ENCODE peak calls at places on chromosome 15, in ten cellular contexts. G is pancreas; J is mucosa of descending colon; N is activated naive CD4-positive, alpha-beta T cell treated with anti-CD3 and anti-CD28 coated beads, Interleukin-2, amount 50 U/mL, for 72 hours; W is heart left ventricle; S is K562; X is naive B cell; K is natural killer cell; A is activated T-cell treated with anti-CD3 and anti-CD28 coated beads, Interleukin-2, amount 50 U/mL, for 72 hours; I is Right ventricle myocardium superior. Q is an unnamed sample.

GRCh38 chr15:62603757-62604156 is 438.7 kb upstream of the C2CD4B start:
- ATAC-seq in G (no peak), J (peak; percentile 93), N (no peak), W (no peak), S (no peak), X (no peak), K (no peak), A (no peak), I (peak; percentile 20), Q (no peak)

GRCh38 chr15:63482874-63483323 is 21.5 kb upstream of the USP3 start:
- ATAC-seq in G (no peak), J (no peak), N (no peak), W (no peak), S (no peak), X (no peak), K (no peak), A (no peak), I (no peak), Q (no peak)

GRCh38 chr15:74253276-74253921 is 17.3 kb downstream of the CCDC33 start:
- ATAC-seq in G (no peak), J (no peak), N (no peak), W (no peak), S (no peak), X (no peak), K (no peak), A (no peak), I (no peak), Q (no peak)

GRCh38 chr15:73650387-73651126 is 17.4 kb upstream of the NPTN start:
- ATAC-seq in G (no peak), J (no peak), N (peak; percentile 93), W (no peak), S (no peak), X (no peak), K (no peak), A (peak; percentile 91), I (no peak), Q (peak; percentile 94)

GRCh38 chr15:55532944-55533343 is 24.9 kb upstream of the DNAAF4 start:
- ATAC-seq in G (no peak), J (no peak), N (no peak), W (no peak), S (no peak), X (no peak), K (no peak), A (no peak), I (no peak), Q (no peak)

GRCh38 chr15:59654043-59654442 is 3.3 kb downstream of the GTF2A2 start:
- ATAC-seq in G (no peak), J (no peak), N (no peak), W (no peak), S (no peak), X (no peak), K (no peak), A (no peak), I (no peak), Q (no peak)

GRCh38 chr15:64807051-64807749 is 18.2 kb downstream of the PIF1 start:
- ATAC-seq in G (no peak), J (peak; percentile 22), N (no peak), W (no peak), S (peak; percentile 16), X (no peak), K (no peak), A (no peak), I (no peak), Q (no peak)

GRCh38 chr15:66901336-66902100 is 163.9 kb upstream of the SMAD3 start:
- ATAC-seq in G (no peak), J (no peak), N (no peak), W (peak; percentile 74), S (no peak), X (no peak), K (no peak), A (no peak), I (peak; percentile 33), Q (no peak)

GRCh38 chr15:51274956-51275355 is 63.4 kb downstream of the CYP19A1 start:
- ATAC-seq in G (no peak), J (no peak), N (peak; percentile 40), W (no peak), S (no peak), X (no peak), K (no peak), A (peak; percentile 66), I (no peak), Q (peak; percentile 32)

GRCh38 chr15:51649659-51650521 is 27.3 kb upstream of the DMXL2 start:
- ATAC-seq in G (peak; percentile 72), J (peak; percentile 88), N (peak; percentile 81), W (peak; percentile 83), S (peak; percentile 74), X (peak; percentile 79), K (peak; percentile 86), A (peak; percentile 74), I (peak; percentile 84), Q (peak; percentile 78)

GRCh38 chr15:57380854-57381253 is 4.5 kb downstream of the CGNL1 start:
- ATAC-seq in G (no peak), J (no peak), N (no peak), W (no peak), S (no peak), X (no peak), K (no peak), A (no peak), I (no peak), Q (no peak)

GRCh38 chr15:73926191-73927002 is at the start of gene LOXL1:
- ATAC-seq in G (peak; percentile 62), J (peak; percentile 61), N (no peak), W (peak; percentile 64), S (peak; percentile 80), X (no peak), K (no peak), A (no peak), I (peak; percentile 56), Q (no peak)

GRCh38 chr15:59615661-59616060 is 4.1 kb downstream of the GCNT3 start:
- ATAC-seq in G (no peak), J (no peak), N (no peak), W (no peak), S (no peak), X (no peak), K (no peak), A (no peak), I (no peak), Q (no peak)